ENCODE peak calls at places on chromosomes 3 and 15, in eight cellular contexts. J is endothelial cell, C is epithelial cell of esophagus, Q is GM06990, M is colonic mucosa, P is body of pancreas, G is ovary, T is suprapubic skin. E is an unnamed sample.

GRCh38 chr15:32870240-32871033 is 152.6 kb downstream of the GREM1 start:
- DNase-seq in J (no peak), P (no peak), T (no peak), G (no peak), Q (peak; percentile 38), C (peak; percentile 81), M (no peak), E (peak; percentile 13)

GRCh38 chr3:12758025-12758830 is 831 bp downstream of the TMEM40 start:
- DNase-seq in T (no peak), Q (no peak), G (peak; percentile 53), J (no peak), P (peak; percentile 16), M (no peak), C (peak; percentile 56), E (peak; percentile 53)

GRCh38 chr15:93467327-93467726 is 378.3 kb upstream of the RGMA start:
- DNase-seq in Q (no peak), M (peak; percentile 24), G (no peak), P (peak; percentile 33), T (no peak), C (peak; percentile 89), J (no peak), E (no peak)

GRCh38 chr3:168424059-168424765 is 328.5 kb upstream of the GOLIM4 start:
- DNase-seq in M (no peak), C (no peak), G (no peak), J (no peak), T (no peak), P (no peak), Q (no peak), E (no peak)

GRCh38 chr3:190088890-190089289 is 31.8 kb downstream of the P3H2 start:
- DNase-seq in M (no peak), C (peak; percentile 27), T (no peak), Q (no peak), P (no peak), J (no peak), G (no peak), E (no peak)

GRCh38 chr3:101784850-101785613 is 6.0 kb downstream of the NXPE3 start:
- DNase-seq in Q (no peak), J (no peak), C (no peak), G (no peak), M (no peak), P (no peak), T (no peak), E (no peak)

GRCh38 chr3:37040231-37040630 is 46.9 kb downstream of the MLH1 start:
- DNase-seq in P (no peak), T (no peak), G (no peak), M (no peak), J (no peak), Q (no peak), C (peak; percentile 19), E (no peak)

GRCh38 chr3:108285176-108285575 is 11.2 kb upstream of the HHLA2 start:
- DNase-seq in T (no peak), P (no peak), M (no peak), Q (no peak), G (no peak), C (no peak), J (no peak), E (no peak)

GRCh38 chr3:171711461-171711860 is 98.8 kb downstream of the PLD1 start:
- DNase-seq in P (no peak), T (no peak), Q (no peak), G (no peak), C (no peak), M (no peak), J (no peak), E (no peak)

GRCh38 chr15:100314809-100315400 is 26.9 kb downstream of the ADAMTS17 start:
- DNase-seq in M (no peak), G (no peak), J (no peak), P (no peak), Q (no peak), T (no peak), C (no peak), E (no peak)

DNA sequence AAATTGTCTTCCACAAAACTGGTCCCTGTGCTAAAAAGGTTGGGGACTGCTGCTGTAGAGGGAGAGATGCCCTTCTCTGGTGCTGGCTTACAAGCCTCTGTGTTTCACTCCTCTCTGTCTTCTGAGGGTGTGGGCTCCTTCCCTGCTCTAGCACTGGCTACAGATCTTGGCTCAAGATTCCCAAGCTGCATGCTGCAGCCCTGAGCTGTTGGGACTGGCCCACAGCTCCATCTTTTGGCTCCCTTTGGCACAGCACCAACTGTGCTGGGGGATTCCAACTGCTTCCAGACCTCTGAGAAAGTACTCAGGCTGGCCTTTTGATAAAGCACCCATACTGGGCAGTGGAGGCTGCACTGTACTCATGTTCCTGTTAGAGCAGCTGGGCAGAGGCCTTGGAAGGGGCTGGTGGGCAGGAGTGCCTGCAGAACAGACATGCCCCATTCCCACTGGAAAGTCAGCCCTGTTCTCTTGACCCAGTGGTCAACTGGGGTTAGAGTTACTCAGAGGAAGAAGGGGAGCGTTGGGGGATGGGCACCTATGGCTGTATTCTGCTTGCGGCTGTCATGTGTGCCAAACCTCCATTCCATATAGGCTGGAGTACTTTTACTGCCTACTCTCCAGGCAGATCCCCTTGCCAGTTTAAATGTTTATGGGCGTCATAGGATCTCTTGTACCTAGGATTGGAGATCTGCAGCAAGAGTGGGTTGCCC is 55.7 kb downstream of the GALK2 start:
- DNase-seq in G (no peak), J (peak; percentile 63), C (peak; percentile 39), P (no peak), Q (no peak), T (no peak), M (no peak), E (no peak)
- TF ChIP-seq CTCF in G (no peak), J (peak; percentile 27), C (peak; percentile 32), P (no peak), Q (peak; percentile 22), T (no peak), M (no peak), E (peak; percentile 31)

DNA sequence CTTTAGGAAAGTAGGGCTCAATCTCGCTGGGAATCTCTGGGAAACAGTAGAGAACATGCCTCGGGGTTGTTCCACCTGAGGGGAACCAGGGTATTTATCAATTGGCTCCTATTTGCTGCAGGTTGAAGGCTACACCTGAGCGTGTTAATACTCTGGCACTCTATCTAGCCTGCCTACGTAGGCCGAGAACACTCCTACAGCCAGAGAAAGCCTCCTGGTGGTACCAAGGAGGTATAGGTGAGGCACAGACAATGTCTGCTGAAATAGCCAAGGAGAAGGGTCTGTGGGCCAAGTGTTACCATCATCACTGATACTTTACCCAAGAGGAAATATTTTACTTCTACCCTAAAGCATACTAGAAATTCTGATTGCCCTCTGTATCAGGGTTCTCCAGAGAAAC is 341.0 kb upstream of the UBE2E2 start:
- DNase-seq in J (no peak), G (no peak), P (no peak), C (no peak), M (no peak), T (no peak), Q (no peak), E (no peak)
- TF ChIP-seq CTCF in J (no peak), G (no peak), P (no peak), C (no peak), M (no peak), T (no peak), Q (peak; percentile 7), E (no peak)

GRCh38 chr3:122961146-122961545 is 66.4 kb downstream of the SEMA5B start:
- DNase-seq in Q (no peak), T (no peak), P (no peak), G (no peak), J (no peak), M (no peak), C (peak; percentile 60), E (no peak)

GRCh38 chr3:122960652-122961051 is 66.9 kb downstream of the SEMA5B start:
- DNase-seq in Q (no peak), T (no peak), C (no peak), P (no peak), G (no peak), M (no peak), J (no peak), E (no peak)

GRCh38 chr3:122958290-122958689 is 69.3 kb downstream of the SEMA5B start:
- DNase-seq in P (no peak), J (no peak), M (no peak), Q (no peak), G (no peak), T (no peak), C (no peak), E (no peak)

GRCh38 chr3:122957707-122958210 is 69.8 kb downstream of the SEMA5B start:
- DNase-seq in J (no peak), G (no peak), C (no peak), P (peak; percentile 16), Q (no peak), T (no peak), M (no peak), E (no peak)

DNA sequence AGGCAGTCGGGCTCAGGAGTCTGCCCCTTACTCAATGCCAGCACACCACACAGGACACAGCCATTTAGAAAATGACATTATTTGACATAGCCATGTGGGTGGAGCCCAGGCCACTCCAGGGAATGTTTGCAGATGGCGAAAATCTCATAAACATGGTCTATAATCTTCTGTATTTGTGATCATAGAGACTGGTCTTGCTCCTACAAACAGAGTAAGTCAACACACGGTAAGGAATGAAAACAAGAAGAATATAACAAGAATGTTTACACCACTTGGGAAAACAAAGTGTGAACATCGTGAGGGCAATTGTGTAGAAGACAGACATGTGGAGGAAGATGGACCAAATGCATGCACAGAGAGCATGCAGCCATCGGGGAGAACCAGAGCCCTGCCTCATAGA is 68.2 kb downstream of the SEMA5B start:
- DNase-seq in T (no peak), M (no peak), J (no peak), P (no peak), C (no peak), G (no peak), Q (no peak), E (no peak)
- TF ChIP-seq CTCF in T (no peak), M (no peak), J (no peak), P (no peak), C (no peak), G (no peak), Q (no peak), E (no peak)

DNA sequence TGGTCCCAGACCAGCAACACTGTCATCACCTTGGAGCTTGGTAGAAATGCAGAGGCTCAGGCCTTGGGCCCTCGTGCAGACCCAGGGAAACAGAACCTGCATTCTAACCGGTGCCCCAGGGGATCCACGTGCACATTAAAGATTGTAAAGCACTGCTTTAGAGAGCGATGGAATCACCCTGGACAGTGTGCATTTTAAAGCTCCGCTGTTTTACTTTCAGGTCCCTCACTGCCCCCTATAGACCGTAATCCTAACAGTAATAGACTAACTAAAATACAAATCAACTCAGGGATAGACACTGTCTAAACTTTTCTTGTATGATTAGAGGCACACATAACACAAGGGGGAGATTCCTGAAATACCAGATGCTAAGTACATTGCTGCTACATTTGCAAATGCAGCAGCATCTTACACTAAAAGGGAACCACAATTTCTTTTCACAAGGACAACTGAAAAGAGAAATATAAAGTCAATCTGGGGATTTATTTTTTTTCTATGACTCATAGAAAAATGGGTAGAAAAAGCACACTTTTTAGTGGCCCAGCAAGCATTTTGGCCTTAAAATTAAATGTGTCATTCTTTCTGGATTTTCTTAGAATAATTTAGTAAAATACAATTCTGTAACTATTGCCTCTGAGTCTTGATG is 10.5 kb upstream of the SH3GL3 start:
- DNase-seq in Q (no peak), P (no peak), M (no peak), C (peak; percentile 80), G (no peak), J (no peak), T (no peak), E (peak; percentile 24)
- TF ChIP-seq CTCF in Q (peak; percentile 54), P (peak; percentile 7), M (no peak), C (peak; percentile 71), G (no peak), J (peak; percentile 43), T (no peak), E (peak; percentile 30)

GRCh38 chr15:40702077-40702476 is 7.1 kb downstream of the RAD51 start:
- DNase-seq in P (no peak), G (no peak), M (no peak), C (no peak), Q (no peak), J (no peak), T (no peak), E (no peak)
- TF ChIP-seq CTCF in P (peak; percentile 12), G (no peak), M (no peak), C (no peak), Q (peak; percentile 31), J (peak; percentile 26), T (no peak), E (peak; percentile 26)

E was measured in GM13977.